ENCODE peak calls at places on chromosomes 4 and X, in six cellular contexts. C is activated naive CD8-positive, alpha-beta T cell treated with anti-CD3 and anti-CD28 coated beads, Interleukin-2, amount 10 ng/mL, durations not matched to agents 7 days and 5 days; E is left ventricle myocardium superior; U is right lobe of liver; I is stimulated activated effector memory CD8-positive, alpha-beta T cell treated with anti-CD3 and anti-CD28 coated beads, Interleukin-12 subunit alpha, Interleukin-12 subunit beta, amount 100 ng/mL, for 72 hours; J is upper lobe of left lung. D is an unnamed sample.

GRCh38 chr4:110613710-110614109 is 9.2 kb downstream of the PITX2 start:
- ATAC-seq in C (no peak), E (no peak), U (no peak), I (no peak), J (no peak), D (no peak)

GRCh38 chr4:147975325-147975724 is 243.4 kb downstream of the ARHGAP10 start:
- ATAC-seq in C (no peak), E (peak; percentile 57), U (no peak), I (no peak), J (peak; percentile 41), D (no peak)

GRCh38 chrX:21655901-21656586 is 2.1 kb downstream of the KLHL34 start:
- ATAC-seq in C (no peak), E (no peak), U (no peak), I (no peak), J (no peak), D (no peak)

GRCh38 chr4:26878729-26879415 is 18.2 kb downstream of the STIM2 start:
- ATAC-seq in C (no peak), E (no peak), U (peak; percentile 58), I (peak; percentile 83), J (peak; percentile 14), D (peak; percentile 81)

GRCh38 chr4:73068496-73069337 is 799 bp downstream of the COX18 start:
- ATAC-seq in C (no peak), E (peak; percentile 3), U (peak; percentile 20), I (no peak), J (peak; percentile 36), D (no peak)

GRCh38 chrX:40005290-40006011 is 92.3 kb downstream of the BCOR start:
- ATAC-seq in C (no peak), E (peak; percentile 24), U (no peak), I (peak; percentile 25), J (peak; percentile 48), D (peak; percentile 7)

GRCh38 chr4:184165291-184165690 is 52.4 kb downstream of the ENPP6 start:
- ATAC-seq in C (no peak), E (no peak), U (no peak), I (peak; percentile 46), J (no peak), D (no peak)

GRCh38 chr4:57055873-57056272 is 54.3 kb downstream of the IGFBP7 start:
- ATAC-seq in C (no peak), E (peak; percentile 44), U (no peak), I (no peak), J (no peak), D (no peak)

GRCh38 chr4:87117730-87118075 is 102.7 kb downstream of the KLHL8 start:
- ATAC-seq in C (no peak), E (no peak), U (no peak), I (no peak), J (no peak), D (no peak)

GRCh38 chr4:154983714-154984113 is 202.6 kb downstream of the RBM46 start:
- ATAC-seq in C (no peak), E (no peak), U (no peak), I (no peak), J (peak; percentile 49), D (no peak)

GRCh38 chr4:14465057-14465456 is 537.2 kb upstream of the CPEB2 start:
- ATAC-seq in C (no peak), E (peak; percentile 66), U (no peak), I (no peak), J (no peak), D (no peak)

GRCh38 chrX:107117993-107118321 is 665 bp downstream of the RBM41 start:
- ATAC-seq in C (no peak), E (peak; percentile 34), U (peak; percentile 26), I (no peak), J (no peak), D (no peak)

GRCh38 chr4:186854256-186854655 is 130.6 kb upstream of the FAT1 start:
- ATAC-seq in C (no peak), E (no peak), U (no peak), I (no peak), J (no peak), D (no peak)

GRCh38 chrX:19902110-19902509 is 14.7 kb upstream of the SH3KBP1 start:
- ATAC-seq in C (no peak), E (peak; percentile 67), U (no peak), I (no peak), J (no peak), D (no peak)

GRCh38 chr4:19580090-19580489 is 671.6 kb upstream of the SLIT2 start:
- ATAC-seq in C (no peak), E (peak; percentile 85), U (no peak), I (no peak), J (peak; percentile 68), D (no peak)

GRCh38 chr4:140807491-140808257 is 51.5 kb upstream of the TBC1D9 start:
- ATAC-seq in C (no peak), E (peak; percentile 54), U (peak; percentile 68), I (no peak), J (peak; percentile 70), D (no peak)

GRCh38 chr4:109690690-109691410 is 12.4 kb downstream of the CASP6 start:
- ATAC-seq in C (peak; percentile 90), E (no peak), U (no peak), I (peak; percentile 78), J (no peak), D (peak; percentile 66)

GRCh38 chrX:153948002-153948466 is 3.6 kb upstream of the RENBP start:
- ATAC-seq in C (no peak), E (peak; percentile 30), U (no peak), I (no peak), J (no peak), D (no peak)

GRCh38 chrX:128906753-128907152 is 616.5 kb downstream of the SMARCA1 start:
- ATAC-seq in C (no peak), E (no peak), U (peak; percentile 62), I (no peak), J (no peak), D (no peak)

GRCh38 chr4:41483771-41484170 is 54.2 kb upstream of the LIMCH1 start:
- ATAC-seq in C (no peak), E (no peak), U (no peak), I (no peak), J (no peak), D (no peak)

GRCh38 chr4:109174224-109174953 is 128.1 kb downstream of the COL25A1 start:
- ATAC-seq in C (no peak), E (no peak), U (no peak), I (no peak), J (no peak), D (no peak)

GRCh38 chrX:94645727-94646126 is 971.7 kb downstream of the FAM133A start:
- ATAC-seq in C (no peak), E (no peak), U (no peak), I (no peak), J (no peak), D (no peak)

GRCh38 chrX:41973208-41973607 is 49.9 kb upstream of the CASK start:
- ATAC-seq in C (no peak), E (no peak), U (peak; percentile 64), I (no peak), J (no peak), D (no peak)

GRCh38 chrX:72305286-72306084 is at the start of gene CITED1:
- ATAC-seq in C (peak; percentile 37), E (no peak), U (no peak), I (peak; percentile 64), J (peak; percentile 25), D (peak; percentile 32)

GRCh38 chr4:99437686-99438577 is 2.8 kb upstream of the ADH7 start:
- ATAC-seq in C (no peak), E (no peak), U (no peak), I (peak; percentile 8), J (peak; percentile 46), D (no peak)

D was measured in activated T-helper 17 cell treated with anti-CD3 and anti-CD28 coated beads, Interleukin-2, amount 50 U/mL, for 72 hours.